ENCODE peak calls at places on chromosomes 12 and 14, in nine cellular contexts. R is NCI-H2171 treated with DMSO at 0.1 percent for 48 hours; C is ACHN; B is activated CD4-positive, CD25-positive, alpha-beta regulatory T cell; M is CD4-positive, alpha-beta memory T cell; U is germinal center; F is skeletal muscle cell; X is activated naive CD8-positive, alpha-beta T cell treated with anti-CD3 and anti-CD28 coated beads, Interleukin-2, amount 50 U/mL, for 24 hours; W is osteocyte. V is an unnamed sample.

GRCh38 chr12:75390156-75390898 is 562 bp upstream of the GLIPR1L2 start:
- DNase-seq in R (no peak), M (no peak), B (no peak), W (no peak), F (no peak), U (no peak), X (no peak), C (no peak), V (no peak)

GRCh38 chr12:68572650-68573049 is 38.0 kb upstream of the RAP1B start:
- DNase-seq in F (no peak), R (no peak), W (no peak), U (no peak), B (no peak), M (no peak), C (no peak), X (no peak), V (no peak)

GRCh38 chr12:30564394-30564793 is 131.3 kb downstream of the IPO8 start:
- DNase-seq in X (no peak), W (no peak), U (no peak), C (no peak), R (no peak), B (no peak), F (no peak), M (no peak), V (no peak)

GRCh38 chr14:80434574-80435321 is 223.4 kb upstream of the DIO2 start:
- DNase-seq in R (no peak), M (no peak), W (no peak), U (no peak), X (no peak), B (no peak), C (no peak), F (no peak), V (no peak)

GRCh38 chr14:62914025-62914424 is 131.2 kb downstream of the KCNH5 start:
- DNase-seq in M (no peak), B (no peak), C (no peak), R (no peak), W (no peak), X (no peak), F (peak), U (no peak), V (no peak)

GRCh38 chr14:90418053-90418452 is 21.2 kb downstream of the CALM1 start:
- DNase-seq in B (no peak), F (no peak), C (no peak), W (no peak), X (no peak), M (no peak), U (no peak), R (no peak), V (no peak)

GRCh38 chr12:120814903-120815429 is 89.2 kb downstream of the SPPL3 start:
- DNase-seq in R (no peak), U (no peak), X (no peak), C (no peak), F (no peak), W (no peak), M (no peak), B (no peak), V (no peak)

GRCh38 chr12:116053479-116054195 is 223.9 kb downstream of the MED13L start:
- DNase-seq in X (no peak), W (no peak), R (no peak), U (no peak), M (no peak), B (no peak), F (peak), C (peak), V (no peak)

GRCh38 chr14:99146991-99147740 is 124.8 kb downstream of the BCL11B start:
- DNase-seq in W (peak), R (no peak), C (no peak), U (no peak), F (no peak), B (no peak), X (no peak), M (no peak), V (no peak)

GRCh38 chr12:72578327-72578726 is 306.2 kb downstream of the TRHDE start:
- DNase-seq in F (no peak), M (no peak), C (no peak), W (no peak), X (no peak), B (no peak), U (no peak), R (no peak), V (no peak)

GRCh38 chr12:67747869-67748760 is 99.6 kb downstream of the DYRK2 start:
- DNase-seq in F (no peak), R (no peak), X (no peak), M (no peak), C (peak), U (no peak), B (no peak), W (no peak), V (no peak)

GRCh38 chr14:90604356-90604755 is 207.5 kb downstream of the CALM1 start:
- DNase-seq in U (no peak), F (no peak), C (no peak), B (no peak), R (no peak), X (no peak), M (no peak), W (no peak), V (no peak)

GRCh38 chr12:54392485-54393349 is 8.2 kb upstream of the ZNF385A start:
- DNase-seq in M (no peak), W (no peak), X (no peak), U (no peak), F (no peak), R (peak), C (no peak), B (no peak), V (no peak)

GRCh38 chr14:52551696-52552062 is 626 bp downstream of the TXNDC16 start:
- DNase-seq in B (no peak), C (peak), U (peak), F (no peak), X (no peak), R (peak), M (no peak), W (no peak), V (no peak)

GRCh38 chr12:114001731-114002340 is 35.7 kb upstream of the RBM19 start:
- DNase-seq in M (no peak), W (no peak), C (no peak), U (no peak), B (no peak), R (no peak), X (no peak), F (no peak), V (no peak)

GRCh38 chr14:101542391-101542790 is 18.9 kb upstream of the DIO3 start:
- DNase-seq in F (no peak), B (no peak), C (no peak), X (no peak), M (no peak), W (no peak), U (no peak), R (no peak), V (no peak)

GRCh38 chr12:12519599-12519998 is 43.1 kb downstream of the DUSP16 start:
- DNase-seq in M (no peak), B (no peak), U (no peak), R (no peak), F (no peak), C (no peak), X (no peak), W (no peak), V (no peak)

GRCh38 chr14:23183479-23183878 is at the start of gene SLC7A8:
- DNase-seq in F (no peak), U (peak), M (no peak), R (peak), C (no peak), X (peak), B (no peak), W (no peak), V (no peak)

GRCh38 chr14:64218344-64219240 is 75.6 kb downstream of the ESR2 start:
- DNase-seq in U (no peak), C (no peak), X (no peak), R (no peak), F (no peak), W (no peak), B (no peak), M (no peak), V (no peak)

GRCh38 chr14:74347096-74347794 is 1.0 kb upstream of the VRTN start:
- DNase-seq in X (no peak), B (no peak), M (no peak), R (no peak), C (no peak), F (no peak), U (no peak), W (no peak), V (no peak)